ENCODE peak calls at places on chromosome 9, in eight cellular contexts. X is activated CD4-positive, alpha-beta T cell treated with anti-CD3 and anti-CD28 coated beads for 1 hour; W is PC-3; O is HuH-7.5; M is AG08396; S is stimulated activated CD4-positive, alpha-beta T cell treated with anti-CD3 and anti-CD28 coated beads, TNF-alpha, amount 100 ng/mL, for 4 hours; V is NCI-H1105 treated with DMSO at 0.1 percent for 48 hours; K is stimulated activated CD8-positive, alpha-beta memory T cell treated with anti-CD3 and anti-CD28 coated beads, Interleukin-15, amount 100 ng/mL, for 48 hours. N is an unnamed sample.

GRCh38 chr9:4306066-4306787 is 6.4 kb upstream of the GLIS3 start:
- DNase-seq in X (no peak), W (no peak), O (no peak), M (peak), S (peak), V (no peak), K (no peak), N (peak)

GRCh38 chr9:14383296-14383695 is 69.4 kb upstream of the NFIB start:
- DNase-seq in X (no peak), W (no peak), O (no peak), M (peak), S (no peak), V (peak), K (no peak), N (peak)

GRCh38 chr9:72753261-72753893 is 199.5 kb downstream of the ALDH1A1 start:
- DNase-seq in X (no peak), W (peak), O (no peak), M (peak), S (no peak), V (peak), K (no peak), N (peak)

GRCh38 chr9:96395964-96396363 is 12.5 kb upstream of the SLC35D2 start:
- DNase-seq in X (no peak), W (no peak), O (no peak), M (no peak), S (no peak), V (no peak), K (no peak), N (no peak)

GRCh38 chr9:134551176-134551575 is 90.4 kb upstream of the COL5A1 start:
- DNase-seq in X (no peak), W (no peak), O (no peak), M (no peak), S (no peak), V (no peak), K (no peak), N (no peak)

GRCh38 chr9:33843312-33843950 is 26.5 kb downstream of the UBE2R2 start:
- DNase-seq in X (no peak), W (no peak), O (no peak), M (no peak), S (no peak), V (no peak), K (no peak), N (no peak)

GRCh38 chr9:105877719-105878118 is 183.4 kb downstream of the TMEM38B start:
- DNase-seq in X (no peak), W (no peak), O (no peak), M (no peak), S (no peak), V (peak), K (no peak), N (no peak)

GRCh38 chr9:21728781-21729180 is 73.7 kb upstream of the MTAP start:
- DNase-seq in X (no peak), W (no peak), O (no peak), M (no peak), S (no peak), V (no peak), K (no peak), N (peak)

GRCh38 chr9:24602687-24603352 is 57.1 kb upstream of the IZUMO3 start:
- DNase-seq in X (no peak), W (peak), O (no peak), M (no peak), S (no peak), V (no peak), K (no peak), N (peak)

GRCh38 chr9:90526386-90526785 is 116.2 kb downstream of the DIRAS2 start:
- DNase-seq in X (no peak), W (no peak), O (no peak), M (no peak), S (no peak), V (peak), K (no peak), N (no peak)

GRCh38 chr9:105359899-105360298 is 87.9 kb upstream of the FSD1L start:
- DNase-seq in X (no peak), W (no peak), O (no peak), M (peak), S (no peak), V (no peak), K (peak), N (no peak)

GRCh38 chr9:100671811-100672305 is 94.0 kb downstream of the CAVIN4 start:
- DNase-seq in X (no peak), W (no peak), O (no peak), M (no peak), S (no peak), V (no peak), K (no peak), N (no peak)

GRCh38 chr9:130935660-130936271 is 3.3 kb downstream of the FIBCD1 start:
- DNase-seq in X (no peak), W (no peak), O (no peak), M (no peak), S (no peak), V (no peak), K (no peak), N (no peak)

GRCh38 chr9:106893088-106893487 is 30.1 kb downstream of the ZNF462 start:
- DNase-seq in X (no peak), W (peak), O (no peak), M (no peak), S (no peak), V (no peak), K (no peak), N (peak)